ENCODE peak calls at places on chromosomes 2 and 18, in six cellular contexts. One of them, this sample, is unnamed.

GRCh38 chr2:45210466-45211195 is 201.4 kb upstream of the SIX2 start:
- DNase-seq in tibial nerve: no peak
- DNase-seq in esophagus muscularis mucosa: peak
- DNase-seq in GM12891: no peak
- DNase-seq in HCT116: no peak
- DNase-seq in A549: peak
- DNase-seq in this sample: no peak

GRCh38 chr2:240481720-240482119 is 46.3 kb downstream of the GPC1 start:
- DNase-seq in tibial nerve: no peak
- DNase-seq in esophagus muscularis mucosa: peak
- DNase-seq in GM12891: no peak
- DNase-seq in HCT116: no peak
- DNase-seq in A549: no peak
- DNase-seq in this sample: no peak

GRCh38 chr18:77140439-77141109 is 8.0 kb upstream of the MBP start:
- DNase-seq in tibial nerve: no peak
- DNase-seq in esophagus muscularis mucosa: no peak
- DNase-seq in GM12891: no peak
- DNase-seq in HCT116: no peak
- DNase-seq in A549: no peak
- DNase-seq in this sample: no peak

GRCh38 chr2:129779783-129780182 is 199.7 kb upstream of the RAB6C start:
- DNase-seq in tibial nerve: no peak
- DNase-seq in esophagus muscularis mucosa: no peak
- DNase-seq in GM12891: no peak
- DNase-seq in HCT116: no peak
- DNase-seq in A549: no peak
- DNase-seq in this sample: no peak

GRCh38 chr2:145408980-145409379 is 889.1 kb upstream of the ZEB2 start:
- DNase-seq in tibial nerve: no peak
- DNase-seq in esophagus muscularis mucosa: no peak
- DNase-seq in GM12891: no peak
- DNase-seq in HCT116: no peak
- DNase-seq in A549: no peak
- DNase-seq in this sample: no peak

GRCh38 chr2:177881921-177882320 is 190.7 kb downstream of the PDE11A start:
- DNase-seq in tibial nerve: no peak
- DNase-seq in esophagus muscularis mucosa: no peak
- DNase-seq in GM12891: no peak
- DNase-seq in HCT116: no peak
- DNase-seq in A549: no peak
- DNase-seq in this sample: no peak

GRCh38 chr2:120743657-120744056 is 8.0 kb downstream of the GLI2 start:
- DNase-seq in tibial nerve: no peak
- DNase-seq in esophagus muscularis mucosa: peak
- DNase-seq in GM12891: no peak
- DNase-seq in HCT116: no peak
- DNase-seq in A549: no peak
- DNase-seq in this sample: no peak

GRCh38 chr18:9756566-9757470 is 48.7 kb downstream of the RAB31 start:
- DNase-seq in tibial nerve: no peak
- DNase-seq in esophagus muscularis mucosa: peak
- DNase-seq in GM12891: no peak
- DNase-seq in HCT116: no peak
- DNase-seq in A549: no peak
- DNase-seq in this sample: no peak

GRCh38 chr2:190504912-190505311 is 29.6 kb downstream of the NEMP2 start:
- DNase-seq in tibial nerve: no peak
- DNase-seq in esophagus muscularis mucosa: no peak
- DNase-seq in GM12891: no peak
- DNase-seq in HCT116: no peak
- DNase-seq in A549: no peak
- DNase-seq in this sample: no peak

GRCh38 chr2:55334728-55335127 is 65.7 kb upstream of the MTIF2 start:
- DNase-seq in tibial nerve: no peak
- DNase-seq in esophagus muscularis mucosa: no peak
- DNase-seq in GM12891: no peak
- DNase-seq in HCT116: no peak
- DNase-seq in A549: no peak
- DNase-seq in this sample: no peak

GRCh38 chr2:42032796-42033195 is 15.0 kb upstream of the PKDCC start:
- DNase-seq in tibial nerve: no peak
- DNase-seq in esophagus muscularis mucosa: no peak
- DNase-seq in GM12891: no peak
- DNase-seq in HCT116: no peak
- DNase-seq in A549: no peak
- DNase-seq in this sample: no peak

GRCh38 chr2:126786765-126787164 is 111.9 kb upstream of the TEX51 start:
- DNase-seq in tibial nerve: no peak
- DNase-seq in esophagus muscularis mucosa: no peak
- DNase-seq in GM12891: no peak
- DNase-seq in HCT116: no peak
- DNase-seq in A549: no peak
- DNase-seq in this sample: no peak

GRCh38 chr2:55837073-55837472 is 86.5 kb downstream of the EFEMP1 start:
- DNase-seq in tibial nerve: no peak
- DNase-seq in esophagus muscularis mucosa: no peak
- DNase-seq in GM12891: no peak
- DNase-seq in HCT116: no peak
- DNase-seq in A549: no peak
- DNase-seq in this sample: no peak

GRCh38 chr18:55069497-55069896 is 110.2 kb upstream of the CCDC68 start:
- DNase-seq in tibial nerve: no peak
- DNase-seq in esophagus muscularis mucosa: no peak
- DNase-seq in GM12891: no peak
- DNase-seq in HCT116: no peak
- DNase-seq in A549: no peak
- DNase-seq in this sample: no peak

GRCh38 chr2:160460333-160460731 is 33.3 kb downstream of the RBMS1 start:
- DNase-seq in tibial nerve: no peak
- DNase-seq in esophagus muscularis mucosa: no peak
- DNase-seq in GM12891: no peak
- DNase-seq in HCT116: no peak
- DNase-seq in A549: no peak
- DNase-seq in this sample: no peak

GRCh38 chr2:163370169-163370886 is 365.5 kb downstream of the FIGN start:
- DNase-seq in tibial nerve: no peak
- DNase-seq in esophagus muscularis mucosa: no peak
- DNase-seq in GM12891: no peak
- DNase-seq in HCT116: no peak
- DNase-seq in A549: no peak
- DNase-seq in this sample: no peak

GRCh38 chr2:25098558-25099486 is 56.9 kb downstream of the EFR3B start:
- DNase-seq in tibial nerve: no peak
- DNase-seq in esophagus muscularis mucosa: no peak
- DNase-seq in GM12891: no peak
- DNase-seq in HCT116: no peak
- DNase-seq in A549: peak
- DNase-seq in this sample: no peak

GRCh38 chr2:84477886-84478285 is 18.8 kb upstream of the SUCLG1 start:
- DNase-seq in tibial nerve: no peak
- DNase-seq in esophagus muscularis mucosa: no peak
- DNase-seq in GM12891: no peak
- DNase-seq in HCT116: no peak
- DNase-seq in A549: no peak
- DNase-seq in this sample: no peak

GRCh38 chr2:35708411-35708810 is 647.2 kb upstream of the CRIM1 start:
- DNase-seq in tibial nerve: no peak
- DNase-seq in esophagus muscularis mucosa: no peak
- DNase-seq in GM12891: no peak
- DNase-seq in HCT116: no peak
- DNase-seq in A549: no peak
- DNase-seq in this sample: no peak

GRCh38 chr2:212052412-212053159 is 486.0 kb downstream of the ERBB4 start:
- DNase-seq in tibial nerve: no peak
- DNase-seq in esophagus muscularis mucosa: no peak
- DNase-seq in GM12891: no peak
- DNase-seq in HCT116: no peak
- DNase-seq in A549: no peak
- DNase-seq in this sample: peak

GRCh38 chr2:42238644-42239288 is 69.6 kb downstream of the EML4 start:
- DNase-seq in tibial nerve: no peak
- DNase-seq in esophagus muscularis mucosa: no peak
- DNase-seq in GM12891: no peak
- DNase-seq in HCT116: peak
- DNase-seq in A549: peak
- DNase-seq in this sample: no peak

GRCh38 chr2:11367170-11367569 is 22.7 kb upstream of the ROCK2 start:
- DNase-seq in tibial nerve: no peak
- DNase-seq in esophagus muscularis mucosa: no peak
- DNase-seq in GM12891: no peak
- DNase-seq in HCT116: no peak
- DNase-seq in A549: no peak
- DNase-seq in this sample: no peak

GRCh38 chr2:27664622-27665363 is 1.1 kb downstream of the SLC4A1AP start:
- DNase-seq in tibial nerve: no peak
- DNase-seq in esophagus muscularis mucosa: no peak
- DNase-seq in GM12891: no peak
- DNase-seq in HCT116: no peak
- DNase-seq in A549: no peak
- DNase-seq in this sample: no peak

GRCh38 chr2:74746480-74746879 is 87.4 kb upstream of the HK2 start:
- DNase-seq in tibial nerve: no peak
- DNase-seq in esophagus muscularis mucosa: peak
- DNase-seq in GM12891: no peak
- DNase-seq in HCT116: no peak
- DNase-seq in A549: no peak
- DNase-seq in this sample: no peak
- TF ChIP-seq POLR2A in tibial nerve: no peak
- TF ChIP-seq POLR2A in esophagus muscularis mucosa: no peak
- TF ChIP-seq POLR2A in GM12891: no peak
- TF ChIP-seq POLR2A in HCT116: no peak
- TF ChIP-seq POLR2A in A549: no peak
- TF ChIP-seq POLR2A in this sample: no peak

GRCh38 chr2:172969609-172970008 is 106.0 kb upstream of the MAP3K20 start:
- DNase-seq in tibial nerve: no peak
- DNase-seq in esophagus muscularis mucosa: no peak
- DNase-seq in GM12891: no peak
- DNase-seq in HCT116: no peak
- DNase-seq in A549: no peak
- DNase-seq in this sample: no peak

GRCh38 chr2:172965433-172965832 is 110.2 kb upstream of the MAP3K20 start:
- DNase-seq in tibial nerve: no peak
- DNase-seq in esophagus muscularis mucosa: no peak
- DNase-seq in GM12891: no peak
- DNase-seq in HCT116: no peak
- DNase-seq in A549: no peak
- DNase-seq in this sample: no peak

GRCh38 chr2:172968061-172968469 is 107.6 kb upstream of the MAP3K20 start:
- DNase-seq in tibial nerve: peak
- DNase-seq in esophagus muscularis mucosa: no peak
- DNase-seq in GM12891: no peak
- DNase-seq in HCT116: no peak
- DNase-seq in A549: no peak
- DNase-seq in this sample: peak

GRCh38 chr2:172969171-172969570 is 106.5 kb upstream of the MAP3K20 start:
- DNase-seq in tibial nerve: no peak
- DNase-seq in esophagus muscularis mucosa: no peak
- DNase-seq in GM12891: no peak
- DNase-seq in HCT116: no peak
- DNase-seq in A549: no peak
- DNase-seq in this sample: no peak

GRCh38 chr2:172967036-172967982 is 108.3 kb upstream of the MAP3K20 start:
- DNase-seq in tibial nerve: no peak
- DNase-seq in esophagus muscularis mucosa: no peak
- DNase-seq in GM12891: no peak
- DNase-seq in HCT116: no peak
- DNase-seq in A549: no peak
- DNase-seq in this sample: no peak
- TF ChIP-seq POLR2A in tibial nerve: no peak
- TF ChIP-seq POLR2A in esophagus muscularis mucosa: no peak
- TF ChIP-seq POLR2A in GM12891: no peak
- TF ChIP-seq POLR2A in HCT116: no peak
- TF ChIP-seq POLR2A in A549: no peak
- TF ChIP-seq POLR2A in this sample: no peak

GRCh38 chr2:23544589-23545295 is 159.8 kb downstream of the KLHL29 start:
- DNase-seq in tibial nerve: no peak
- DNase-seq in esophagus muscularis mucosa: no peak
- DNase-seq in GM12891: no peak
- DNase-seq in HCT116: no peak
- DNase-seq in A549: no peak
- DNase-seq in this sample: no peak

GRCh38 chr2:23547725-23548124 is 162.7 kb downstream of the KLHL29 start:
- DNase-seq in tibial nerve: no peak
- DNase-seq in esophagus muscularis mucosa: no peak
- DNase-seq in GM12891: no peak
- DNase-seq in HCT116: no peak
- DNase-seq in A549: no peak
- DNase-seq in this sample: no peak

GRCh38 chr2:23545811-23546210 is 160.8 kb downstream of the KLHL29 start:
- DNase-seq in tibial nerve: no peak
- DNase-seq in esophagus muscularis mucosa: no peak
- DNase-seq in GM12891: no peak
- DNase-seq in HCT116: no peak
- DNase-seq in A549: no peak
- DNase-seq in this sample: no peak

GRCh38 chr2:23546913-23547312 is 161.9 kb downstream of the KLHL29 start:
- DNase-seq in tibial nerve: no peak
- DNase-seq in esophagus muscularis mucosa: no peak
- DNase-seq in GM12891: no peak
- DNase-seq in HCT116: no peak
- DNase-seq in A549: no peak
- DNase-seq in this sample: no peak

GRCh38 chr2:23545391-23545790 is 160.4 kb downstream of the KLHL29 start:
- DNase-seq in tibial nerve: no peak
- DNase-seq in esophagus muscularis mucosa: no peak
- DNase-seq in GM12891: no peak
- DNase-seq in HCT116: no peak
- DNase-seq in A549: no peak
- DNase-seq in this sample: peak
- TF ChIP-seq POLR2A in tibial nerve: no peak
- TF ChIP-seq POLR2A in esophagus muscularis mucosa: no peak
- TF ChIP-seq POLR2A in GM12891: no peak
- TF ChIP-seq POLR2A in HCT116: no peak
- TF ChIP-seq POLR2A in A549: no peak
- TF ChIP-seq POLR2A in this sample: no peak

DNA sequence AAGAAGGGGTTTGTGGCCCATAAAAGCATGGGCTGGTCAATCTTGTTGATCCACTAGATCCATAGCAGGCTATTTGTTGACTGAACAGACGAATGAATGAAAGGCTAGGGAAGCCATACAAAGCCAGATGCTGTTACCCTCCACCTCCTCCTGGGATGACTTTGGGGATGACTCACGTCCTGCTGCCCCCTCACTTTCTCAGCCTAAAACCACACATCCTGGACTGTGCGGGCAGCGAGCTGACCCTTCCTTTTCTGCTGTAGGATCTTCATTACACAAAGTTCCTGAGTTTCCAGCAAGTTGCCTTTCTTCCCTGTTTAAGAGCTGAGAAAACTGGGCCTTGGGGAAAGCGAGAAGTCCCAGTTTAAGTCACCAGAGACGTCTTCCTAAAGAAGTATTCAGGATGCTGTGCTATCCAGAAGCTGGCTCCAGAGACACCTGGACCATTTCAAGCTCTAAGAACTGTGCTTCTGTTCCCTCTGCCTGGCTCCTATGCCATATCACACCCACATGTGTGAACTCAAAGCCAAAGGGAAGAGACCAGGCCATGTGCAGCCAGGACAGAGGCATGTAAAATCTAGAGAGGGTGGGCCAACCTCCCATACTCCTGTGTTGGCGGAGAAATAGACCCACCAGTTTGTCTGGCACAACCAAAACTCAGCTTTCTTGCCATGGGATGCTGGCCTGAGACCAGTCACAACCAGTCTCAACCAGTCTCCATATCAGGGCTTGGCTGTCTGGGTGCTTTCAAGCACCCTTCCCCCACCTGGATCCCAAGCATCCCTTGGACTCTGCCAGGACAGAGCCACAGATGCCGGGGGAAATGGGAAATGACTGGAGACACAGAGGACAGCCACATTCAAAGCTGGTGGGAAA is 4.7 kb upstream of the SLC20A1 start:
- DNase-seq in tibial nerve: no peak
- DNase-seq in esophagus muscularis mucosa: no peak
- DNase-seq in GM12891: no peak
- DNase-seq in HCT116: no peak
- DNase-seq in A549: no peak
- DNase-seq in this sample: peak
- TF ChIP-seq POLR2A in tibial nerve: no peak
- TF ChIP-seq POLR2A in esophagus muscularis mucosa: no peak
- TF ChIP-seq POLR2A in GM12891: no peak
- TF ChIP-seq POLR2A in HCT116: no peak
- TF ChIP-seq POLR2A in A549: no peak
- TF ChIP-seq POLR2A in this sample: peak

This sample was measured in H54.